ENCODE peak calls at places on chromosome 20, in six cellular contexts. J is LoVo; X is aorta; Y is GM13977; A is GOT3; E is activated T-helper 1 cell treated with anti-CD3 and anti-CD28 coated beads, Interleukin-2, amount 50 U/mL, for 16 hours. O is an unnamed sample.

GRCh38 chr20:63957004-63957689 is 931 bp upstream of the UCKL1 start:
- DNase-seq in E (peak; percentile 63), J (peak; percentile 76), X (peak; percentile 84), A (peak; percentile 53), Y (peak; percentile 82), O (no peak)

GRCh38 chr20:13613917-13614316 is 24.8 kb downstream of the TASP1 start:
- DNase-seq in A (no peak), X (no peak), J (no peak), E (no peak), Y (no peak), O (no peak)

GRCh38 chr20:63873477-63873971 is 8.5 kb downstream of the TPD52L2 start:
- DNase-seq in A (no peak), J (no peak), X (peak; percentile 79), Y (no peak), E (no peak), O (peak; percentile 83)

GRCh38 chr20:11891081-11891826 is 26.4 kb upstream of the BTBD3 start:
- DNase-seq in J (peak; percentile 68), E (no peak), A (no peak), X (peak; percentile 64), Y (no peak), O (no peak)

GRCh38 chr20:7728373-7728772 is 211.9 kb downstream of the HAO1 start:
- DNase-seq in X (no peak), Y (no peak), J (no peak), A (no peak), E (no peak), O (no peak)

GRCh38 chr20:20393207-20393606 is 25.3 kb downstream of the INSM1 start:
- DNase-seq in A (no peak), X (no peak), E (no peak), J (no peak), Y (no peak), O (no peak)

GRCh38 chr20:46648903-46649649 is 2.2 kb downstream of the SLC13A3 start:
- DNase-seq in J (no peak), Y (no peak), E (no peak), A (no peak), X (no peak), O (no peak)

GRCh38 chr20:11549172-11550117 is 368.2 kb upstream of the BTBD3 start:
- DNase-seq in A (no peak), X (no peak), E (no peak), J (no peak), Y (no peak), O (no peak)

GRCh38 chr20:2748551-2749342 is 51.7 kb downstream of the CPXM1 start:
- DNase-seq in E (no peak), X (no peak), Y (no peak), J (no peak), A (no peak), O (no peak)

GRCh38 chr20:63290677-63291472 is 2.1 kb upstream of the COL20A1 start:
- DNase-seq in J (peak; percentile 23), X (peak; percentile 52), E (peak; percentile 37), A (no peak), Y (peak; percentile 88), O (no peak)

GRCh38 chr20:48846516-48847492 is 19.0 kb upstream of the PREX1 start:
- DNase-seq in X (no peak), A (no peak), J (no peak), E (no peak), Y (peak; percentile 80), O (no peak)

GRCh38 chr20:41213150-41213820 is 75.9 kb downstream of the PLCG1 start:
- DNase-seq in J (no peak), X (no peak), E (no peak), A (no peak), Y (no peak), O (no peak)

GRCh38 chr20:37364927-37365272 is 19.0 kb downstream of the SRC start:
- DNase-seq in J (no peak), X (no peak), Y (peak; percentile 66), A (no peak), E (no peak), O (no peak)

GRCh38 chr20:53643031-53643832 is 49.6 kb upstream of the ZNF217 start:
- DNase-seq in A (no peak), X (no peak), E (peak; percentile 43), J (peak; percentile 76), Y (peak; percentile 76), O (no peak)

GRCh38 chr20:18669241-18670019 is 81.6 kb downstream of the DTD1 start:
- DNase-seq in E (no peak), Y (no peak), A (no peak), X (no peak), J (no peak), O (no peak)

GRCh38 chr20:38997622-38998021 is 35.5 kb downstream of the DHX35 start:
- DNase-seq in Y (peak; percentile 78), X (no peak), E (peak; percentile 4), A (no peak), J (no peak), O (no peak)

GRCh38 chr20:25058051-25058796 is at the start of gene ACSS1:
- DNase-seq in J (peak; percentile 61), A (no peak), E (peak; percentile 61), X (peak; percentile 75), Y (peak; percentile 88), O (no peak)

GRCh38 chr20:46741924-46742692 is 32.7 kb downstream of the SLC2A10 start:
- DNase-seq in X (no peak), A (no peak), Y (no peak), E (no peak), J (no peak), O (no peak)

GRCh38 chr20:10509411-10509810 is 74.3 kb downstream of the SLX4IP start:
- DNase-seq in A (no peak), Y (no peak), E (no peak), X (no peak), J (no peak), O (no peak)

GRCh38 chr20:45345104-45345936 is 2.9 kb downstream of the SDC4 start:
- DNase-seq in X (no peak), E (no peak), Y (no peak), J (peak; percentile 64), A (no peak), O (no peak)

GRCh38 chr20:3846740-3847418 is at the start of gene MAVS:
- DNase-seq in A (peak; percentile 41), Y (peak; percentile 96), E (peak; percentile 80), J (peak; percentile 92), X (peak; percentile 92), O (no peak)

GRCh38 chr20:45425561-45425960 is 9.6 kb downstream of the PIGT start:
- DNase-seq in X (no peak), E (no peak), J (no peak), A (no peak), Y (no peak), O (no peak)

GRCh38 chr20:11924923-11925322 is 7.2 kb downstream of the BTBD3 start:
- DNase-seq in Y (no peak), A (no peak), J (no peak), E (no peak), X (no peak), O (no peak)

GRCh38 chr20:51404297-51405060 is 138.0 kb downstream of the NFATC2 start:
- DNase-seq in Y (peak; percentile 86), J (no peak), A (no peak), E (peak; percentile 85), X (peak; percentile 60), O (no peak)

GRCh38 chr20:58389324-58389967 is 417 bp downstream of the VAPB start:
- DNase-seq in X (no peak), Y (peak; percentile 45), J (peak; percentile 27), E (peak; percentile 31), A (no peak), O (no peak)

GRCh38 chr20:63101781-63102719 is 95.3 kb upstream of the BHLHE23 start:
- DNase-seq in J (peak; percentile 45), X (peak; percentile 55), E (peak; percentile 30), Y (peak; percentile 88), A (no peak), O (no peak)

GRCh38 chr20:11791316-11792228 is 126.1 kb upstream of the BTBD3 start:
- DNase-seq in Y (no peak), J (peak; percentile 76), E (no peak), X (no peak), A (no peak), O (no peak)

O was measured in keratinocyte.